ENCODE peak calls at places on chromosomes 5 and 9, in nine cellular contexts. M is fibroblast of lung; I is pancreas; U is HCT116; G is SK-N-SH; F is colonic mucosa; Z is SJSA1; B is CD8-positive, alpha-beta memory T cell; S is uterus. A is an unnamed sample.

GRCh38 chr5:122701640-122702523 is 73.0 kb upstream of the SNX2 start:
- DNase-seq in M (no peak), I (no peak), U (no peak), G (no peak), F (no peak), Z (no peak), B (no peak), S (no peak), A (no peak)

GRCh38 chr5:160359816-160360215 is 10.6 kb downstream of the C1QTNF2 start:
- DNase-seq in M (no peak), I (no peak), U (no peak), G (peak; percentile 56), F (peak; percentile 30), Z (no peak), B (no peak), S (no peak), A (no peak)

GRCh38 chr5:136020383-136021015 is 8.3 kb upstream of the TGFBI start:
- DNase-seq in M (peak; percentile 99), I (no peak), U (peak; percentile 54), G (peak; percentile 41), F (no peak), Z (peak; percentile 96), B (no peak), S (peak; percentile 73), A (no peak)

GRCh38 chr9:105296889-105297288 is 52.4 kb downstream of the SLC44A1 start:
- DNase-seq in M (peak; percentile 96), I (no peak), U (peak; percentile 18), G (no peak), F (no peak), Z (peak; percentile 71), B (no peak), S (no peak), A (no peak)

GRCh38 chr9:120894404-120895226 is 17.6 kb upstream of the PHF19 start:
- DNase-seq in M (peak; percentile 42), I (peak; percentile 42), U (no peak), G (no peak), F (no peak), Z (no peak), B (no peak), S (no peak), A (no peak)

GRCh38 chr5:126487596-126487995 is 64.4 kb downstream of the GRAMD2B start:
- DNase-seq in M (no peak), I (no peak), U (no peak), G (no peak), F (no peak), Z (no peak), B (no peak), S (no peak), A (no peak)

GRCh38 chr9:137321726-137322361 is 19.8 kb upstream of the NRARP start:
- DNase-seq in M (no peak), I (no peak), U (no peak), G (no peak), F (no peak), Z (no peak), B (no peak), S (no peak), A (no peak)

GRCh38 chr5:150121448-150122157 is 34.0 kb downstream of the PDGFRB start:
- DNase-seq in M (no peak), I (no peak), U (no peak), G (no peak), F (no peak), Z (no peak), B (peak; percentile 33), S (peak; percentile 16), A (no peak)

GRCh38 chr9:114305189-114305555 is 17.7 kb upstream of the ORM1 start:
- DNase-seq in M (no peak), I (no peak), U (no peak), G (no peak), F (no peak), Z (no peak), B (no peak), S (no peak), A (no peak)

GRCh38 chr5:173691931-173692330 is 75.5 kb upstream of the BOD1 start:
- DNase-seq in M (no peak), I (no peak), U (no peak), G (no peak), F (no peak), Z (no peak), B (no peak), S (no peak), A (no peak)

GRCh38 chr9:118170032-118170955 is 466.1 kb downstream of the TLR4 start:
- DNase-seq in M (peak; percentile 55), I (no peak), U (no peak), G (peak; percentile 57), F (peak; percentile 24), Z (peak; percentile 1), B (no peak), S (no peak), A (peak; percentile 69)

GRCh38 chr9:131609116-131609830 is 64.0 kb downstream of the PRRT1B start:
- DNase-seq in M (peak; percentile 83), I (no peak), U (no peak), G (no peak), F (no peak), Z (peak; percentile 40), B (no peak), S (peak; percentile 80), A (no peak)

GRCh38 chr9:19998153-19998552 is 209.3 kb upstream of the SLC24A2 start:
- DNase-seq in M (peak; percentile 27), I (no peak), U (peak; percentile 12), G (no peak), F (no peak), Z (no peak), B (no peak), S (no peak), A (no peak)

GRCh38 chr5:112420111-112420864 is 1.2 kb upstream of the EPB41L4A start:
- DNase-seq in M (peak; percentile 33), I (peak; percentile 78), U (peak; percentile 56), G (peak; percentile 88), F (peak; percentile 86), Z (peak; percentile 57), B (no peak), S (peak; percentile 68), A (peak; percentile 65)

GRCh38 chr9:112021742-112022141 is 125.1 kb downstream of the UGCG start:
- DNase-seq in M (no peak), I (no peak), U (no peak), G (no peak), F (no peak), Z (no peak), B (no peak), S (no peak), A (no peak)

GRCh38 chr9:136857166-136857565 is 5.0 kb downstream of the MAMDC4 start:
- DNase-seq in M (no peak), I (peak; percentile 64), U (no peak), G (no peak), F (peak; percentile 22), Z (no peak), B (peak; percentile 45), S (no peak), A (no peak)

DNA sequence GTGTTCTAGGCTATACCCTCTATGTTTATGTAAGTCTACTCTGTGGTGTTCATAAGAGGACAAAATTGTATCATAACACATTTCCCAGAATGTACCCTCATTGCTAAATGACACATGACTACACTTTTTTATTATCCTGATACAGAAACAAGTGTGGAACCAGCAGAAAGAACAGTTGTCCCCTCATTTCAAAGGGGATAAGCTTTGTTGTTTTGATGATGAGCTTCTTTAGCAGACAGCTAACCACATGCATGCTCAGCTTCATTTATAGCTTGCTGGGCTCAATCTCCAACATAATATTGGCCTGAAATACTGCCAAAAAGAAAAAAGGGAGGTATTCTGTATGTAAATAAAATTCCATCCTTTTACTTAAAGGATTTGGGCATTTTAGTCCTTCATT is 120.3 kb downstream of the SPATA31D1 start:
- DNase-seq in M (no peak), I (no peak), U (no peak), G (no peak), F (no peak), Z (no peak), B (no peak), S (no peak), A (no peak)
- H3K27ac ChIP-seq in M (no peak overlapping the region), I (no peak overlapping the region), U (no peak overlapping the region), G (no peak overlapping the region), F (no peak overlapping the region), Z (no peak overlapping the region), B (no peak overlapping the region), S (no peak overlapping the region), A (no peak overlapping the region)

DNA sequence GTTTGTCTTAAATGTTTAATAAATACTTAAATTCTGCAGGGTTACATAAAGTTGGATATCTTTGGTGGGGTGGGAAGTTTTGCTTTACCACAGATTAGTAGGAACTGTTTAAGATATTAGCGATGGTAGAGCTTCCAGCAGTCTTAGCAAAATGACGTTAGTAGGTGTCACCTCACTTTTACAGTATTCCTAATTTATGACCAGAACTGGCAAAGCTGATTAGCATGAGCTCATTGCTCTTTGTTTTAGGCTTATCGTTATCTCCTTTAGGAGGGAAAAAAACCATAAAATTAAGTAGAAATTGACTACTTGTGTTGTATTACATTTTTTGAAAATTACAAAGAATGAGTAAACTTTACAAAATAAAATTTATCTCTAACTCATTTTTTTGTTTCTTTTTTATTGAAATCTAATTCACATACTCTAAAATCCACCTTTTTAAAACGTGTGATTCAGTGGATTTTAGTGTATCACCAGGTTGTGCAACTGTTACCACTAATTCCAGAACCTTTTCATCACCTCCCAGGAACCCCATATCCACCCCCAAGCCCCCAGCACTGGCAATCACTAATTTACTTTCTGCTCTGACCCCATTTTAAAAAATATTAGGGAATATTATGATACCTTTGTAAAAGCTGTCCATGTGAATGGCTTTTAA is 129.5 kb downstream of the TRIO start:
- DNase-seq in M (no peak), I (no peak), U (no peak), G (no peak), F (no peak), Z (no peak), B (no peak), S (no peak), A (no peak)
- H3K27ac ChIP-seq in M (no peak overlapping the region), I (no peak overlapping the region), U (no peak overlapping the region), G (no peak overlapping the region), F (no peak overlapping the region), Z (no peak overlapping the region), B (no peak overlapping the region), S (no peak overlapping the region), A (no peak overlapping the region)

DNA sequence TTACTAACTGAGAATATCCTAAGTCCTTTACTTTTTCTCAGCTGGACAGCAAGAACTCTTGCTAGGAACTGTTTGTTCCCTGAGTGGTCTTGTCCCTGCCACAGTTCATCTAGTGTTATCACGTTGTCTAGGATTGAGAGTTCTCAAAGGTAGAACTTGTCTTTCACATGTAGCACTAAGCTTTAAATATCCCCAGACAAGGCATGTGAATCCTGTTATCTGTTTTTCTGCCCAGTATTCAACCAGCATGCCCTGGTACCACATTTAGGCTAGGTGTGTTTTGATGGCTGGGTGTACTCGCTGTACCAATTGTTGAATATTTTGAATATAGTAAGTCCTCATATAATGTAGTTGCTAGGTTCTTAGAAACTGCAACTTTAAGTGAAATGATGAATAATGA is 27.9 kb upstream of the PDZD2 start:
- DNase-seq in M (no peak), I (no peak), U (no peak), G (no peak), F (no peak), Z (no peak), B (no peak), S (no peak), A (no peak)
- H3K27ac ChIP-seq in M (no peak overlapping the region), I (no peak overlapping the region), U (no peak overlapping the region), G (no peak overlapping the region), F (no peak overlapping the region), Z (no peak overlapping the region), B (no peak overlapping the region), S (no peak overlapping the region), A (no peak overlapping the region)

DNA sequence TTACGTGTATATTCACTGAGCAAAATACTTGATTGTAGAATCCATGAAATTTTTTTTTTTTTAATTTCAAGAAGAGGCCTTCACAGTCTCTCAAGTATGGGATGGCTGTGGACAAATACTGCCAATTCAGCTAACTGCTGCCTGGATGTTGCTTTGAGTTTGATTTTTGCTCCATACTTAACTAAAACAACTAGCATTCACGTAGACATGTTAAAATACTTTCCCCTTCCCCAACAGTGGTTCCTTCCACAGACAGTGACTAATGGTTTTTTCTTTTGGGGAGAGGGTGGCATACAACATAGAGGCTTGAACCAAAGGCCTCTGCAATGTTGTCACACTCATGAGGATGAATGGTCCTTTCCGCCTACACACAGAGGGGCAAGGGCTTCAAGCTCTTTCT is 2.0 kb upstream of the LEAP2 start:
- DNase-seq in M (no peak), I (no peak), U (no peak), G (no peak), F (no peak), Z (no peak), B (no peak), S (no peak), A (no peak)
- H3K27ac ChIP-seq in M (no peak overlapping the region), I (peak overlapping the region; percentile 75), U (no peak overlapping the region), G (no peak overlapping the region), F (no peak overlapping the region), Z (no peak overlapping the region), B (no peak overlapping the region), S (no peak overlapping the region), A (no peak overlapping the region)